ENCODE peak calls at places on chromosomes 4 and X, in four cellular contexts. O, W, D and U are unnamed samples.

GRCh38 chr4:69835766-69836165 is 24.2 kb downstream of the SULT1E1 start:
- DNase-seq in W (no peak), D (no peak), O (no peak), U (no peak)

GRCh38 chr4:73036123-73036522 is 33.4 kb downstream of the COX18 start:
- DNase-seq in O (no peak), W (no peak), D (no peak), U (no peak)

GRCh38 chrX:151830911-151831310 is 81.8 kb upstream of the MAGEA4 start:
- DNase-seq in W (no peak), D (no peak), O (no peak), U (no peak)

GRCh38 chr4:176478076-176478475 is 158.3 kb downstream of the SPCS3 start:
- DNase-seq in D (no peak), O (no peak), W (no peak), U (no peak)

GRCh38 chrX:97026406-97026805 is 142.7 kb downstream of the RPA4 start:
- DNase-seq in O (no peak), W (no peak), D (no peak), U (no peak)

GRCh38 chrX:100731441-100732281 is at the start of gene SYTL4:
- DNase-seq in W (no peak), O (peak; percentile 42), D (peak; percentile 12), U (no peak)

GRCh38 chrX:41561045-41561444 is 113.9 kb downstream of the NYX start:
- DNase-seq in O (no peak), D (peak; percentile 4), W (no peak), U (no peak)

GRCh38 chr4:147777456-147778091 is 45.7 kb downstream of the ARHGAP10 start:
- DNase-seq in O (no peak), D (no peak), W (no peak), U (no peak)

GRCh38 chrX:97402333-97402732 is 518.6 kb downstream of the RPA4 start:
- DNase-seq in W (no peak), O (no peak), D (no peak), U (no peak)

GRCh38 chrX:445727-446126 is 59.0 kb upstream of the PPP2R3B start:
- DNase-seq in D (no peak), W (no peak), O (no peak), U (no peak)

GRCh38 chrX:9859711-9860555 is 73.7 kb downstream of the SHROOM2 start:
- DNase-seq in D (no peak), O (no peak), W (no peak), U (no peak)

GRCh38 chr4:123856689-123857545 is 460.3 kb downstream of the SPRY1 start:
- DNase-seq in O (peak; percentile 39), W (no peak), D (no peak), U (peak; percentile 61)

GRCh38 chr4:86529450-86529849 is 64.7 kb upstream of the PTPN13 start:
- DNase-seq in D (no peak), O (no peak), W (no peak), U (no peak)

GRCh38 chr4:30754021-30754420 is 33.9 kb downstream of the PCDH7 start:
- DNase-seq in O (no peak), W (no peak), D (no peak), U (no peak)

GRCh38 chrX:113868169-113868568 is 715.7 kb upstream of the HTR2C start:
- DNase-seq in W (no peak), O (no peak), D (no peak), U (no peak)

GRCh38 chrX:137028699-137029098 is 5.1 kb downstream of the GPR101 start:
- DNase-seq in W (no peak), O (no peak), D (no peak), U (no peak)

GRCh38 chr4:140635606-140636005 is 66.8 kb upstream of the UCP1 start:
- DNase-seq in O (peak; percentile 79), W (no peak), D (no peak), U (no peak)

GRCh38 chrX:131741103-131741581 is 197.3 kb downstream of the OR13H1 start:
- DNase-seq in D (no peak), W (no peak), O (peak; percentile 91), U (no peak)

GRCh38 chr4:25862411-25863346 is at the start of gene SEL1L3:
- DNase-seq in O (peak; percentile 80), W (no peak), D (peak; percentile 66), U (no peak)

GRCh38 chrX:22969416-22969815 is 30.3 kb upstream of the DDX53 start:
- DNase-seq in O (no peak), D (no peak), W (no peak), U (no peak)

GRCh38 chr4:845836-846251 is 19.9 kb upstream of the CPLX1 start:
- DNase-seq in O (no peak), D (no peak), W (no peak), U (no peak)

GRCh38 chr4:71554025-71554424 is 215.2 kb downstream of the SLC4A4 start:
- DNase-seq in D (no peak), O (no peak), W (no peak), U (no peak)

GRCh38 chrX:151984328-151984727 is 9.9 kb upstream of the GABRE start:
- DNase-seq in W (peak; percentile 54), O (no peak), D (no peak), U (no peak)

GRCh38 chrX:102517331-102517730 is 792 bp upstream of the TMSB15A start:
- DNase-seq in O (no peak), W (no peak), D (no peak), U (no peak)

GRCh38 chr4:76208005-76208765 is 5.4 kb downstream of the SCARB2 start:
- DNase-seq in D (no peak), W (no peak), O (peak; percentile 82), U (no peak)

GRCh38 chr4:106062452-106062875 is 167.2 kb downstream of the NPNT start:
- DNase-seq in W (no peak), D (no peak), O (no peak), U (peak; percentile 42)
- TF ChIP-seq POLR2AphosphoS5 in W (no peak), D (no peak), O (no peak), U (peak; percentile 23)

DNA sequence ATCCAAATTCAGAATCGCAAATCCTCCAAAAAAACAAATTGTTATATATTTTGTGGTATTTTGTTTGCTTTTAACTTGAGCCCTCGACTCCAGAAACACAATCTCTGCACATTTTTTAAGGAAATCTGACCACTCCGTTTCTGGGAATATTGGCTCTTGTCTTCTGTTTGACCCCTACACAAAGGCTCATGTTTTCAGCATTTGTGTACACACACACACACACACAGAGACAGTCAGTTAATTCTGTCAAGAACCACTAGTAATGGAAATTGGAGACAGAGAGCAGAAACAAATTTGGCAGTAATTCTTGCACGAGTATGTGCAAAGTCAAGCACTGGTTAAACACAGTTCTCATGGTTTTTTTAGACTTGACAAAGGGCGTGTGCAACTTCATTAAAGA is 115.4 kb downstream of the AFAP1 start:
- DNase-seq in O (no peak), D (no peak), W (no peak), U (no peak)
- TF ChIP-seq POLR2AphosphoS5 in O (no peak), D (no peak), W (no peak), U (no peak)

DNA sequence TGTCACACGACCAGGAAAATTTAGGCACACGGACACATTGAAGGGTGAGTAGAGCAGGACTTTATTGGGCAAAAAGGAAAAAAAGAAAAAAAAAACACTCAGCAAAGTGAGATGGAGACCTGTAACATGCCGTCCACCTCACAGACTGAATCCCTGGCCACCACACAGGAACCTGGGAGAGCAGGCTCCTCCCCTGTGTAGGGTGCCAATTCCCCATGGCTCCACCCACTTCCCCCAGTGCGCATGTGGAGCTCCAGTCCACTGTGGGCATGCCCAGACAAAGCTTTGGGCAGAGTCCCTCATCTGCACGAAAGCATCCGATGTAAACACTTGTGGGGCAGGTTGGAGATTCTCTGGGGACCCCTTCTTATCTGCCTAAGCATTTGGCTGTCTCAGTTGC is 23.6 kb upstream of the CBR4 start:
- DNase-seq in W (no peak), D (no peak), O (no peak), U (no peak)
- TF ChIP-seq POLR2AphosphoS5 in W (no peak), D (no peak), O (no peak), U (no peak)

GRCh38 chr4:74109116-74109791 is 10.3 kb upstream of the CXCL2 start:
- DNase-seq in D (no peak), O (peak; percentile 27), W (peak; percentile 88), U (no peak)
- TF ChIP-seq POLR2AphosphoS5 in D (no peak), O (no peak), W (no peak), U (no peak)

GRCh38 chrX:118727686-118728339 is 407 bp downstream of the IL13RA1 start:
- DNase-seq in O (peak; percentile 46), W (no peak), D (no peak), U (no peak)
- TF ChIP-seq POLR2AphosphoS5 in O (peak; percentile 37), W (no peak), D (no peak), U (no peak)